ENCODE peak calls at places on chromosomes 2 and 18, in four cellular contexts. K is NCI-H510A treated with DMSO at 0.1 percent for 48 hours; W is NCI-H1694; H is stimulated activated CD4-positive, alpha-beta T cell treated with anti-CD3 and anti-CD28 coated beads, Interleukin-15, amount 100 ng/mL, for 24 hours. R is an unnamed sample.

GRCh38 chr2:26941486-26941885 is 29.0 kb upstream of the MAPRE3 start:
- DNase-seq in K (no peak), W (no peak), H (no peak), R (no peak)

GRCh38 chr2:10326151-10326616 is 23.5 kb downstream of the HPCAL1 start:
- DNase-seq in K (no peak), W (peak), H (no peak), R (no peak)

GRCh38 chr2:171522057-171522803 is at the start of gene CYBRD1:
- DNase-seq in K (peak), W (no peak), H (peak), R (no peak)

GRCh38 chr18:45526120-45526841 is 89.0 kb upstream of the SLC14A2 start:
- DNase-seq in W (no peak), H (no peak), K (no peak), R (no peak)

GRCh38 chr2:19532797-19533196 is 174.4 kb upstream of the OSR1 start:
- DNase-seq in K (no peak), W (no peak), H (no peak), R (no peak)

GRCh38 chr2:26495705-26496271 is 17.9 kb upstream of the OTOF start:
- DNase-seq in W (no peak), H (no peak), K (no peak), R (peak)

GRCh38 chr2:239256297-239256696 is 144.5 kb downstream of the HDAC4 start:
- DNase-seq in K (no peak), H (no peak), W (no peak), R (no peak)

GRCh38 chr2:11398710-11399109 is 54.3 kb upstream of the ROCK2 start:
- DNase-seq in W (peak), H (no peak), K (peak), R (peak)

GRCh38 chr18:26089247-26090129 is 925 bp downstream of the SS18 start:
- DNase-seq in W (no peak), K (no peak), H (no peak), R (no peak)

GRCh38 chr2:241843321-241844065 is 15.2 kb downstream of the PDCD1 start:
- DNase-seq in H (no peak), W (no peak), K (no peak), R (no peak)

GRCh38 chr2:10777842-10778723 is 34.5 kb downstream of the PDIA6 start:
- DNase-seq in H (no peak), W (no peak), K (no peak), R (no peak)

GRCh38 chr2:96253006-96253405 is 12.8 kb downstream of the TMEM127 start:
- DNase-seq in H (no peak), W (no peak), K (no peak), R (no peak)

GRCh38 chr2:5035134-5035533 is 657.0 kb upstream of the SOX11 start:
- DNase-seq in W (no peak), H (no peak), K (peak), R (no peak)

R was measured in DMS153.